ENCODE peak calls at places on chromosomes 13 and 19, in eight cellular contexts. A, H, B, W, X, Y, Q and D are unnamed samples.

GRCh38 chr13:113653264-113654174 is 4.5 kb downstream of the ATP4B start:
- DNase-seq in H (no peak), Y (peak), A (peak), W (no peak), Q (no peak), X (no peak), B (no peak), D (peak)

GRCh38 chr13:22134261-22134660 is 463.4 kb downstream of the FGF9 start:
- DNase-seq in X (no peak), W (no peak), H (no peak), A (no peak), Q (no peak), B (no peak), Y (no peak), D (no peak)

GRCh38 chr19:33395561-33396550 is 22.3 kb downstream of the CEBPG start:
- DNase-seq in A (peak), B (no peak), W (no peak), H (no peak), Q (peak), X (no peak), Y (no peak), D (peak)

GRCh38 chr19:35266904-35267817 is 1.6 kb upstream of the USF2 start:
- DNase-seq in H (no peak), A (peak), W (no peak), B (no peak), Q (no peak), X (no peak), Y (no peak), D (peak)

GRCh38 chr13:45393941-45394570 is 24.1 kb downstream of the SLC25A30 start:
- DNase-seq in Y (peak), A (no peak), X (no peak), Q (peak), H (peak), W (no peak), B (no peak), D (no peak)

GRCh38 chr13:26300140-26300539 is 46.2 kb downstream of the CDK8 start:
- DNase-seq in Y (no peak), X (no peak), B (no peak), W (no peak), A (no peak), H (no peak), Q (no peak), D (no peak)

GRCh38 chr13:79393564-79394249 is 12.3 kb downstream of the RBM26 start:
- DNase-seq in Q (no peak), H (peak), A (peak), X (no peak), W (no peak), Y (no peak), B (no peak), D (no peak)

GRCh38 chr13:44989941-44990340 is 603 bp downstream of the GPALPP1 start:
- DNase-seq in A (no peak), Y (no peak), W (peak), X (no peak), Q (no peak), B (no peak), H (no peak), D (no peak)

GRCh38 chr13:42985312-42986175 is 6.5 kb downstream of the EPSTI1 start:
- DNase-seq in H (no peak), A (no peak), Q (no peak), B (no peak), Y (no peak), X (no peak), W (no peak), D (no peak)

GRCh38 chr19:5864725-5865486 is 5.4 kb downstream of the FUT5 start:
- DNase-seq in Y (no peak), X (no peak), W (no peak), H (no peak), A (no peak), Q (no peak), B (no peak), D (no peak)

GRCh38 chr13:33244210-33244906 is 41.2 kb downstream of the STARD13 start:
- DNase-seq in H (no peak), X (no peak), A (no peak), Q (no peak), W (no peak), B (no peak), Y (no peak), D (no peak)

GRCh38 chr19:43595605-43595998 is 332 bp downstream of the IRGQ start:
- DNase-seq in B (no peak), H (no peak), A (peak), Y (no peak), X (no peak), Q (no peak), W (no peak), D (no peak)

GRCh38 chr13:48890386-48890785 is 85.3 kb upstream of the FNDC3A start:
- DNase-seq in X (no peak), H (no peak), Q (no peak), Y (no peak), W (no peak), A (no peak), B (no peak), D (no peak)

GRCh38 chr13:75384881-75385707 is 96.9 kb downstream of the TBC1D4 start:
- DNase-seq in B (no peak), W (no peak), H (no peak), A (no peak), Y (peak), Q (no peak), X (no peak), D (no peak)